ENCODE peak calls at places on chromosomes 13 and 19, in ten cellular contexts. One of them, this sample, is unnamed.

GRCh38 chr19:2186071-2186846 is 22.5 kb downstream of the DOT1L start:
- DNase-seq in GM23338: no peak
- DNase-seq in choroid plexus epithelial cell: peak
- DNase-seq in activated CD4-positive, alpha-beta T cell treated with anti-CD3 and anti-CD28 coated beads, Interleukin-2, amount 10 ng/mL, durations not matched to agents 7 days and 5 days: no peak
- DNase-seq in nephron progenitor cell: no peak
- DNase-seq in neural crest cell: no peak
- DNase-seq in GM20000: no peak
- DNase-seq in stimulated activated CD8-positive, alpha-beta memory T cell treated with anti-CD3 and anti-CD28 coated beads, Interleukin-7, amount 100 ng/mL, for 4 hours: no peak
- DNase-seq in WTC11: no peak
- DNase-seq in activated T-cell treated with anti-CD3 and anti-CD28 coated beads, Interleukin-2, amount 50 U/mL, for 48 hours: no peak
- DNase-seq in this sample: no peak

GRCh38 chr13:44306401-44307192 is 67.0 kb upstream of the SERP2 start:
- DNase-seq in GM23338: peak
- DNase-seq in choroid plexus epithelial cell: peak
- DNase-seq in activated CD4-positive, alpha-beta T cell treated with anti-CD3 and anti-CD28 coated beads, Interleukin-2, amount 10 ng/mL, durations not matched to agents 7 days and 5 days: no peak
- DNase-seq in nephron progenitor cell: peak
- DNase-seq in neural crest cell: peak
- DNase-seq in GM20000: no peak
- DNase-seq in stimulated activated CD8-positive, alpha-beta memory T cell treated with anti-CD3 and anti-CD28 coated beads, Interleukin-7, amount 100 ng/mL, for 4 hours: no peak
- DNase-seq in WTC11: peak
- DNase-seq in activated T-cell treated with anti-CD3 and anti-CD28 coated beads, Interleukin-2, amount 50 U/mL, for 48 hours: no peak
- DNase-seq in this sample: no peak

GRCh38 chr13:37621811-37622361 is 23.3 kb upstream of the POSTN start:
- DNase-seq in GM23338: no peak
- DNase-seq in choroid plexus epithelial cell: peak
- DNase-seq in activated CD4-positive, alpha-beta T cell treated with anti-CD3 and anti-CD28 coated beads, Interleukin-2, amount 10 ng/mL, durations not matched to agents 7 days and 5 days: no peak
- DNase-seq in nephron progenitor cell: no peak
- DNase-seq in neural crest cell: no peak
- DNase-seq in GM20000: no peak
- DNase-seq in stimulated activated CD8-positive, alpha-beta memory T cell treated with anti-CD3 and anti-CD28 coated beads, Interleukin-7, amount 100 ng/mL, for 4 hours: no peak
- DNase-seq in WTC11: no peak
- DNase-seq in activated T-cell treated with anti-CD3 and anti-CD28 coated beads, Interleukin-2, amount 50 U/mL, for 48 hours: no peak
- DNase-seq in this sample: no peak

GRCh38 chr13:44267966-44268365 is 105.7 kb upstream of the SERP2 start:
- DNase-seq in GM23338: no peak
- DNase-seq in choroid plexus epithelial cell: peak
- DNase-seq in activated CD4-positive, alpha-beta T cell treated with anti-CD3 and anti-CD28 coated beads, Interleukin-2, amount 10 ng/mL, durations not matched to agents 7 days and 5 days: no peak
- DNase-seq in nephron progenitor cell: no peak
- DNase-seq in neural crest cell: no peak
- DNase-seq in GM20000: no peak
- DNase-seq in stimulated activated CD8-positive, alpha-beta memory T cell treated with anti-CD3 and anti-CD28 coated beads, Interleukin-7, amount 100 ng/mL, for 4 hours: no peak
- DNase-seq in WTC11: no peak
- DNase-seq in activated T-cell treated with anti-CD3 and anti-CD28 coated beads, Interleukin-2, amount 50 U/mL, for 48 hours: no peak
- DNase-seq in this sample: no peak

GRCh38 chr13:114264886-114265611 is 16.4 kb upstream of the UPF3A start:
- DNase-seq in GM23338: no peak
- DNase-seq in choroid plexus epithelial cell: peak
- DNase-seq in activated CD4-positive, alpha-beta T cell treated with anti-CD3 and anti-CD28 coated beads, Interleukin-2, amount 10 ng/mL, durations not matched to agents 7 days and 5 days: no peak
- DNase-seq in nephron progenitor cell: no peak
- DNase-seq in neural crest cell: no peak
- DNase-seq in GM20000: no peak
- DNase-seq in stimulated activated CD8-positive, alpha-beta memory T cell treated with anti-CD3 and anti-CD28 coated beads, Interleukin-7, amount 100 ng/mL, for 4 hours: no peak
- DNase-seq in WTC11: no peak
- DNase-seq in activated T-cell treated with anti-CD3 and anti-CD28 coated beads, Interleukin-2, amount 50 U/mL, for 48 hours: no peak
- DNase-seq in this sample: no peak

GRCh38 chr19:18290250-18291018 is 9.0 kb upstream of the JUND start:
- DNase-seq in GM23338: no peak
- DNase-seq in choroid plexus epithelial cell: no peak
- DNase-seq in activated CD4-positive, alpha-beta T cell treated with anti-CD3 and anti-CD28 coated beads, Interleukin-2, amount 10 ng/mL, durations not matched to agents 7 days and 5 days: peak
- DNase-seq in nephron progenitor cell: no peak
- DNase-seq in neural crest cell: no peak
- DNase-seq in GM20000: peak
- DNase-seq in stimulated activated CD8-positive, alpha-beta memory T cell treated with anti-CD3 and anti-CD28 coated beads, Interleukin-7, amount 100 ng/mL, for 4 hours: peak
- DNase-seq in WTC11: no peak
- DNase-seq in activated T-cell treated with anti-CD3 and anti-CD28 coated beads, Interleukin-2, amount 50 U/mL, for 48 hours: peak
- DNase-seq in this sample: peak

GRCh38 chr19:40294560-40294959 is 9.4 kb upstream of the AKT2 start:
- DNase-seq in GM23338: no peak
- DNase-seq in choroid plexus epithelial cell: no peak
- DNase-seq in activated CD4-positive, alpha-beta T cell treated with anti-CD3 and anti-CD28 coated beads, Interleukin-2, amount 10 ng/mL, durations not matched to agents 7 days and 5 days: no peak
- DNase-seq in nephron progenitor cell: no peak
- DNase-seq in neural crest cell: no peak
- DNase-seq in GM20000: no peak
- DNase-seq in stimulated activated CD8-positive, alpha-beta memory T cell treated with anti-CD3 and anti-CD28 coated beads, Interleukin-7, amount 100 ng/mL, for 4 hours: no peak
- DNase-seq in WTC11: peak
- DNase-seq in activated T-cell treated with anti-CD3 and anti-CD28 coated beads, Interleukin-2, amount 50 U/mL, for 48 hours: no peak
- DNase-seq in this sample: no peak

GRCh38 chr19:39254539-39255345 is 6.1 kb upstream of the IFNL4 start:
- DNase-seq in GM23338: no peak
- DNase-seq in choroid plexus epithelial cell: no peak
- DNase-seq in activated CD4-positive, alpha-beta T cell treated with anti-CD3 and anti-CD28 coated beads, Interleukin-2, amount 10 ng/mL, durations not matched to agents 7 days and 5 days: no peak
- DNase-seq in nephron progenitor cell: no peak
- DNase-seq in neural crest cell: no peak
- DNase-seq in GM20000: no peak
- DNase-seq in stimulated activated CD8-positive, alpha-beta memory T cell treated with anti-CD3 and anti-CD28 coated beads, Interleukin-7, amount 100 ng/mL, for 4 hours: no peak
- DNase-seq in WTC11: no peak
- DNase-seq in activated T-cell treated with anti-CD3 and anti-CD28 coated beads, Interleukin-2, amount 50 U/mL, for 48 hours: no peak
- DNase-seq in this sample: no peak

GRCh38 chr13:26037302-26037701 is 14.5 kb downstream of the SHISA2 start:
- DNase-seq in GM23338: peak
- DNase-seq in choroid plexus epithelial cell: peak
- DNase-seq in activated CD4-positive, alpha-beta T cell treated with anti-CD3 and anti-CD28 coated beads, Interleukin-2, amount 10 ng/mL, durations not matched to agents 7 days and 5 days: peak
- DNase-seq in nephron progenitor cell: no peak
- DNase-seq in neural crest cell: peak
- DNase-seq in GM20000: no peak
- DNase-seq in stimulated activated CD8-positive, alpha-beta memory T cell treated with anti-CD3 and anti-CD28 coated beads, Interleukin-7, amount 100 ng/mL, for 4 hours: no peak
- DNase-seq in WTC11: peak
- DNase-seq in activated T-cell treated with anti-CD3 and anti-CD28 coated beads, Interleukin-2, amount 50 U/mL, for 48 hours: peak
- DNase-seq in this sample: no peak

GRCh38 chr13:51832471-51833152 is 12.4 kb downstream of the TMEM272 start:
- DNase-seq in GM23338: peak
- DNase-seq in choroid plexus epithelial cell: peak
- DNase-seq in activated CD4-positive, alpha-beta T cell treated with anti-CD3 and anti-CD28 coated beads, Interleukin-2, amount 10 ng/mL, durations not matched to agents 7 days and 5 days: peak
- DNase-seq in nephron progenitor cell: no peak
- DNase-seq in neural crest cell: no peak
- DNase-seq in GM20000: peak
- DNase-seq in stimulated activated CD8-positive, alpha-beta memory T cell treated with anti-CD3 and anti-CD28 coated beads, Interleukin-7, amount 100 ng/mL, for 4 hours: peak
- DNase-seq in WTC11: no peak
- DNase-seq in activated T-cell treated with anti-CD3 and anti-CD28 coated beads, Interleukin-2, amount 50 U/mL, for 48 hours: no peak
- DNase-seq in this sample: peak

GRCh38 chr13:94112227-94112626 is 367.3 kb downstream of the DCT start:
- DNase-seq in GM23338: no peak
- DNase-seq in choroid plexus epithelial cell: peak
- DNase-seq in activated CD4-positive, alpha-beta T cell treated with anti-CD3 and anti-CD28 coated beads, Interleukin-2, amount 10 ng/mL, durations not matched to agents 7 days and 5 days: no peak
- DNase-seq in nephron progenitor cell: no peak
- DNase-seq in neural crest cell: no peak
- DNase-seq in GM20000: no peak
- DNase-seq in stimulated activated CD8-positive, alpha-beta memory T cell treated with anti-CD3 and anti-CD28 coated beads, Interleukin-7, amount 100 ng/mL, for 4 hours: no peak
- DNase-seq in WTC11: no peak
- DNase-seq in activated T-cell treated with anti-CD3 and anti-CD28 coated beads, Interleukin-2, amount 50 U/mL, for 48 hours: no peak
- DNase-seq in this sample: no peak

GRCh38 chr19:31314849-31315620 is 34.2 kb downstream of the TSHZ3 start:
- DNase-seq in GM23338: no peak
- DNase-seq in choroid plexus epithelial cell: peak
- DNase-seq in activated CD4-positive, alpha-beta T cell treated with anti-CD3 and anti-CD28 coated beads, Interleukin-2, amount 10 ng/mL, durations not matched to agents 7 days and 5 days: no peak
- DNase-seq in nephron progenitor cell: no peak
- DNase-seq in neural crest cell: no peak
- DNase-seq in GM20000: no peak
- DNase-seq in stimulated activated CD8-positive, alpha-beta memory T cell treated with anti-CD3 and anti-CD28 coated beads, Interleukin-7, amount 100 ng/mL, for 4 hours: no peak
- DNase-seq in WTC11: no peak
- DNase-seq in activated T-cell treated with anti-CD3 and anti-CD28 coated beads, Interleukin-2, amount 50 U/mL, for 48 hours: no peak
- DNase-seq in this sample: no peak

GRCh38 chr13:32267836-32268439 is 47.2 kb downstream of the ZAR1L start:
- DNase-seq in GM23338: peak
- DNase-seq in choroid plexus epithelial cell: peak
- DNase-seq in activated CD4-positive, alpha-beta T cell treated with anti-CD3 and anti-CD28 coated beads, Interleukin-2, amount 10 ng/mL, durations not matched to agents 7 days and 5 days: peak
- DNase-seq in nephron progenitor cell: no peak
- DNase-seq in neural crest cell: no peak
- DNase-seq in GM20000: peak
- DNase-seq in stimulated activated CD8-positive, alpha-beta memory T cell treated with anti-CD3 and anti-CD28 coated beads, Interleukin-7, amount 100 ng/mL, for 4 hours: no peak
- DNase-seq in WTC11: peak
- DNase-seq in activated T-cell treated with anti-CD3 and anti-CD28 coated beads, Interleukin-2, amount 50 U/mL, for 48 hours: peak
- DNase-seq in this sample: no peak

GRCh38 chr19:17370026-17370587 is 7.0 kb downstream of the PLVAP start:
- DNase-seq in GM23338: no peak
- DNase-seq in choroid plexus epithelial cell: peak
- DNase-seq in activated CD4-positive, alpha-beta T cell treated with anti-CD3 and anti-CD28 coated beads, Interleukin-2, amount 10 ng/mL, durations not matched to agents 7 days and 5 days: no peak
- DNase-seq in nephron progenitor cell: no peak
- DNase-seq in neural crest cell: no peak
- DNase-seq in GM20000: peak
- DNase-seq in stimulated activated CD8-positive, alpha-beta memory T cell treated with anti-CD3 and anti-CD28 coated beads, Interleukin-7, amount 100 ng/mL, for 4 hours: no peak
- DNase-seq in WTC11: no peak
- DNase-seq in activated T-cell treated with anti-CD3 and anti-CD28 coated beads, Interleukin-2, amount 50 U/mL, for 48 hours: no peak
- DNase-seq in this sample: peak

GRCh38 chr19:52725528-52725961 is 9.3 kb downstream of the ZNF611 start:
- DNase-seq in GM23338: no peak
- DNase-seq in choroid plexus epithelial cell: no peak
- DNase-seq in activated CD4-positive, alpha-beta T cell treated with anti-CD3 and anti-CD28 coated beads, Interleukin-2, amount 10 ng/mL, durations not matched to agents 7 days and 5 days: no peak
- DNase-seq in nephron progenitor cell: no peak
- DNase-seq in neural crest cell: no peak
- DNase-seq in GM20000: no peak
- DNase-seq in stimulated activated CD8-positive, alpha-beta memory T cell treated with anti-CD3 and anti-CD28 coated beads, Interleukin-7, amount 100 ng/mL, for 4 hours: no peak
- DNase-seq in WTC11: no peak
- DNase-seq in activated T-cell treated with anti-CD3 and anti-CD28 coated beads, Interleukin-2, amount 50 U/mL, for 48 hours: no peak
- DNase-seq in this sample: no peak

GRCh38 chr19:1047696-1048147 is 7.8 kb downstream of the ABCA7 start:
- DNase-seq in GM23338: peak
- DNase-seq in choroid plexus epithelial cell: no peak
- DNase-seq in activated CD4-positive, alpha-beta T cell treated with anti-CD3 and anti-CD28 coated beads, Interleukin-2, amount 10 ng/mL, durations not matched to agents 7 days and 5 days: no peak
- DNase-seq in nephron progenitor cell: no peak
- DNase-seq in neural crest cell: no peak
- DNase-seq in GM20000: no peak
- DNase-seq in stimulated activated CD8-positive, alpha-beta memory T cell treated with anti-CD3 and anti-CD28 coated beads, Interleukin-7, amount 100 ng/mL, for 4 hours: no peak
- DNase-seq in WTC11: peak
- DNase-seq in activated T-cell treated with anti-CD3 and anti-CD28 coated beads, Interleukin-2, amount 50 U/mL, for 48 hours: no peak
- DNase-seq in this sample: no peak

GRCh38 chr13:42337808-42338600 is 66.1 kb downstream of the AKAP11 start:
- DNase-seq in GM23338: no peak
- DNase-seq in choroid plexus epithelial cell: peak
- DNase-seq in activated CD4-positive, alpha-beta T cell treated with anti-CD3 and anti-CD28 coated beads, Interleukin-2, amount 10 ng/mL, durations not matched to agents 7 days and 5 days: no peak
- DNase-seq in nephron progenitor cell: no peak
- DNase-seq in neural crest cell: no peak
- DNase-seq in GM20000: no peak
- DNase-seq in stimulated activated CD8-positive, alpha-beta memory T cell treated with anti-CD3 and anti-CD28 coated beads, Interleukin-7, amount 100 ng/mL, for 4 hours: no peak
- DNase-seq in WTC11: no peak
- DNase-seq in activated T-cell treated with anti-CD3 and anti-CD28 coated beads, Interleukin-2, amount 50 U/mL, for 48 hours: no peak
- DNase-seq in this sample: peak

GRCh38 chr19:6521718-6522646 is 8.8 kb upstream of the TNFSF9 start:
- DNase-seq in GM23338: peak
- DNase-seq in choroid plexus epithelial cell: no peak
- DNase-seq in activated CD4-positive, alpha-beta T cell treated with anti-CD3 and anti-CD28 coated beads, Interleukin-2, amount 10 ng/mL, durations not matched to agents 7 days and 5 days: no peak
- DNase-seq in nephron progenitor cell: no peak
- DNase-seq in neural crest cell: no peak
- DNase-seq in GM20000: peak
- DNase-seq in stimulated activated CD8-positive, alpha-beta memory T cell treated with anti-CD3 and anti-CD28 coated beads, Interleukin-7, amount 100 ng/mL, for 4 hours: peak
- DNase-seq in WTC11: no peak
- DNase-seq in activated T-cell treated with anti-CD3 and anti-CD28 coated beads, Interleukin-2, amount 50 U/mL, for 48 hours: peak
- DNase-seq in this sample: peak

GRCh38 chr19:19338082-19338481 is 17.5 kb downstream of the MAU2 start:
- DNase-seq in GM23338: no peak
- DNase-seq in choroid plexus epithelial cell: no peak
- DNase-seq in activated CD4-positive, alpha-beta T cell treated with anti-CD3 and anti-CD28 coated beads, Interleukin-2, amount 10 ng/mL, durations not matched to agents 7 days and 5 days: no peak
- DNase-seq in nephron progenitor cell: no peak
- DNase-seq in neural crest cell: no peak
- DNase-seq in GM20000: no peak
- DNase-seq in stimulated activated CD8-positive, alpha-beta memory T cell treated with anti-CD3 and anti-CD28 coated beads, Interleukin-7, amount 100 ng/mL, for 4 hours: no peak
- DNase-seq in WTC11: no peak
- DNase-seq in activated T-cell treated with anti-CD3 and anti-CD28 coated beads, Interleukin-2, amount 50 U/mL, for 48 hours: no peak
- DNase-seq in this sample: no peak

GRCh38 chr19:16258440-16258903 is 60.8 kb downstream of the AP1M1 start:
- DNase-seq in GM23338: no peak
- DNase-seq in choroid plexus epithelial cell: peak
- DNase-seq in activated CD4-positive, alpha-beta T cell treated with anti-CD3 and anti-CD28 coated beads, Interleukin-2, amount 10 ng/mL, durations not matched to agents 7 days and 5 days: no peak
- DNase-seq in nephron progenitor cell: no peak
- DNase-seq in neural crest cell: no peak
- DNase-seq in GM20000: no peak
- DNase-seq in stimulated activated CD8-positive, alpha-beta memory T cell treated with anti-CD3 and anti-CD28 coated beads, Interleukin-7, amount 100 ng/mL, for 4 hours: no peak
- DNase-seq in WTC11: no peak
- DNase-seq in activated T-cell treated with anti-CD3 and anti-CD28 coated beads, Interleukin-2, amount 50 U/mL, for 48 hours: no peak
- DNase-seq in this sample: peak

GRCh38 chr19:39997595-39998216 is 846 bp downstream of the ZNF546 start:
- DNase-seq in GM23338: no peak
- DNase-seq in choroid plexus epithelial cell: peak
- DNase-seq in activated CD4-positive, alpha-beta T cell treated with anti-CD3 and anti-CD28 coated beads, Interleukin-2, amount 10 ng/mL, durations not matched to agents 7 days and 5 days: peak
- DNase-seq in nephron progenitor cell: no peak
- DNase-seq in neural crest cell: no peak
- DNase-seq in GM20000: peak
- DNase-seq in stimulated activated CD8-positive, alpha-beta memory T cell treated with anti-CD3 and anti-CD28 coated beads, Interleukin-7, amount 100 ng/mL, for 4 hours: no peak
- DNase-seq in WTC11: no peak
- DNase-seq in activated T-cell treated with anti-CD3 and anti-CD28 coated beads, Interleukin-2, amount 50 U/mL, for 48 hours: peak
- DNase-seq in this sample: no peak

GRCh38 chr19:6064016-6064702 is 46.1 kb downstream of the RFX2 start:
- DNase-seq in GM23338: no peak
- DNase-seq in choroid plexus epithelial cell: no peak
- DNase-seq in activated CD4-positive, alpha-beta T cell treated with anti-CD3 and anti-CD28 coated beads, Interleukin-2, amount 10 ng/mL, durations not matched to agents 7 days and 5 days: no peak
- DNase-seq in nephron progenitor cell: no peak
- DNase-seq in neural crest cell: no peak
- DNase-seq in GM20000: no peak
- DNase-seq in stimulated activated CD8-positive, alpha-beta memory T cell treated with anti-CD3 and anti-CD28 coated beads, Interleukin-7, amount 100 ng/mL, for 4 hours: no peak
- DNase-seq in WTC11: no peak
- DNase-seq in activated T-cell treated with anti-CD3 and anti-CD28 coated beads, Interleukin-2, amount 50 U/mL, for 48 hours: peak
- DNase-seq in this sample: no peak

GRCh38 chr13:46296920-46297319 is 85.2 kb downstream of the LRRC63 start:
- DNase-seq in GM23338: no peak
- DNase-seq in choroid plexus epithelial cell: peak
- DNase-seq in activated CD4-positive, alpha-beta T cell treated with anti-CD3 and anti-CD28 coated beads, Interleukin-2, amount 10 ng/mL, durations not matched to agents 7 days and 5 days: no peak
- DNase-seq in nephron progenitor cell: no peak
- DNase-seq in neural crest cell: no peak
- DNase-seq in GM20000: no peak
- DNase-seq in stimulated activated CD8-positive, alpha-beta memory T cell treated with anti-CD3 and anti-CD28 coated beads, Interleukin-7, amount 100 ng/mL, for 4 hours: no peak
- DNase-seq in WTC11: no peak
- DNase-seq in activated T-cell treated with anti-CD3 and anti-CD28 coated beads, Interleukin-2, amount 50 U/mL, for 48 hours: no peak
- DNase-seq in this sample: peak

GRCh38 chr13:99694251-99694650 is 193.0 kb downstream of the TM9SF2 start:
- DNase-seq in GM23338: no peak
- DNase-seq in choroid plexus epithelial cell: no peak
- DNase-seq in activated CD4-positive, alpha-beta T cell treated with anti-CD3 and anti-CD28 coated beads, Interleukin-2, amount 10 ng/mL, durations not matched to agents 7 days and 5 days: no peak
- DNase-seq in nephron progenitor cell: no peak
- DNase-seq in neural crest cell: no peak
- DNase-seq in GM20000: no peak
- DNase-seq in stimulated activated CD8-positive, alpha-beta memory T cell treated with anti-CD3 and anti-CD28 coated beads, Interleukin-7, amount 100 ng/mL, for 4 hours: no peak
- DNase-seq in WTC11: no peak
- DNase-seq in activated T-cell treated with anti-CD3 and anti-CD28 coated beads, Interleukin-2, amount 50 U/mL, for 48 hours: no peak
- DNase-seq in this sample: no peak

GRCh38 chr13:25806304-25806974 is 245.4 kb downstream of the SHISA2 start:
- DNase-seq in GM23338: no peak
- DNase-seq in choroid plexus epithelial cell: peak
- DNase-seq in activated CD4-positive, alpha-beta T cell treated with anti-CD3 and anti-CD28 coated beads, Interleukin-2, amount 10 ng/mL, durations not matched to agents 7 days and 5 days: peak
- DNase-seq in nephron progenitor cell: no peak
- DNase-seq in neural crest cell: no peak
- DNase-seq in GM20000: no peak
- DNase-seq in stimulated activated CD8-positive, alpha-beta memory T cell treated with anti-CD3 and anti-CD28 coated beads, Interleukin-7, amount 100 ng/mL, for 4 hours: no peak
- DNase-seq in WTC11: no peak
- DNase-seq in activated T-cell treated with anti-CD3 and anti-CD28 coated beads, Interleukin-2, amount 50 U/mL, for 48 hours: no peak
- DNase-seq in this sample: peak

GRCh38 chr13:55069746-55070145 is 2041.1 kb downstream of the OLFM4 start:
- DNase-seq in GM23338: no peak
- DNase-seq in choroid plexus epithelial cell: no peak
- DNase-seq in activated CD4-positive, alpha-beta T cell treated with anti-CD3 and anti-CD28 coated beads, Interleukin-2, amount 10 ng/mL, durations not matched to agents 7 days and 5 days: no peak
- DNase-seq in nephron progenitor cell: no peak
- DNase-seq in neural crest cell: no peak
- DNase-seq in GM20000: no peak
- DNase-seq in stimulated activated CD8-positive, alpha-beta memory T cell treated with anti-CD3 and anti-CD28 coated beads, Interleukin-7, amount 100 ng/mL, for 4 hours: no peak
- DNase-seq in WTC11: no peak
- DNase-seq in activated T-cell treated with anti-CD3 and anti-CD28 coated beads, Interleukin-2, amount 50 U/mL, for 48 hours: no peak
- DNase-seq in this sample: no peak

GRCh38 chr19:28633223-28634030 is 579.5 kb downstream of the UQCRFS1 start:
- DNase-seq in GM23338: peak
- DNase-seq in choroid plexus epithelial cell: peak
- DNase-seq in activated CD4-positive, alpha-beta T cell treated with anti-CD3 and anti-CD28 coated beads, Interleukin-2, amount 10 ng/mL, durations not matched to agents 7 days and 5 days: peak
- DNase-seq in nephron progenitor cell: peak
- DNase-seq in neural crest cell: peak
- DNase-seq in GM20000: peak
- DNase-seq in stimulated activated CD8-positive, alpha-beta memory T cell treated with anti-CD3 and anti-CD28 coated beads, Interleukin-7, amount 100 ng/mL, for 4 hours: no peak
- DNase-seq in WTC11: peak
- DNase-seq in activated T-cell treated with anti-CD3 and anti-CD28 coated beads, Interleukin-2, amount 50 U/mL, for 48 hours: peak
- DNase-seq in this sample: peak

GRCh38 chr19:31071157-31071855 is 277.9 kb downstream of the TSHZ3 start:
- DNase-seq in GM23338: peak
- DNase-seq in choroid plexus epithelial cell: peak
- DNase-seq in activated CD4-positive, alpha-beta T cell treated with anti-CD3 and anti-CD28 coated beads, Interleukin-2, amount 10 ng/mL, durations not matched to agents 7 days and 5 days: no peak
- DNase-seq in nephron progenitor cell: no peak
- DNase-seq in neural crest cell: no peak
- DNase-seq in GM20000: no peak
- DNase-seq in stimulated activated CD8-positive, alpha-beta memory T cell treated with anti-CD3 and anti-CD28 coated beads, Interleukin-7, amount 100 ng/mL, for 4 hours: no peak
- DNase-seq in WTC11: no peak
- DNase-seq in activated T-cell treated with anti-CD3 and anti-CD28 coated beads, Interleukin-2, amount 50 U/mL, for 48 hours: no peak
- DNase-seq in this sample: no peak

This sample was measured in MV-4-11.